ENCODE peak calls at places on chromosomes 5 and 9, in ten cellular contexts. Y is cardiac septum; S is H4; C is T-helper 9 cell; I is stimulated activated CD8-positive, alpha-beta memory T cell treated with anti-CD3 and anti-CD28 coated beads, Interleukin-7, amount 100 ng/mL, for 1 hour; K is hippocampal formation; F is EL; A is NCI-H1105 treated with DMSO at 0.1 percent for 48 hours; M is left ventricle myocardium inferior; X is pulmonary artery endothelial cell. H is an unnamed sample.

GRCh38 chr9:110526426-110526825 is 53.1 kb downstream of the SVEP1 start:
- DNase-seq in F (peak), Y (no peak), A (no peak), C (no peak), X (no peak), M (no peak), I (no peak), K (no peak), S (no peak), H (no peak)

GRCh38 chr9:7173139-7173538 is 415.4 kb downstream of the KDM4C start:
- DNase-seq in A (no peak), M (no peak), Y (no peak), S (no peak), K (no peak), C (no peak), F (no peak), X (no peak), I (no peak), H (no peak)

GRCh38 chr9:6078382-6079105 is 63.1 kb upstream of the RANBP6 start:
- DNase-seq in A (no peak), F (no peak), S (no peak), M (no peak), Y (no peak), C (no peak), X (no peak), K (no peak), I (no peak), H (no peak)

GRCh38 chr5:167861134-167861930 is 430.1 kb upstream of the WWC1 start:
- DNase-seq in C (no peak), X (no peak), M (no peak), I (no peak), K (no peak), Y (no peak), S (no peak), A (no peak), F (peak), H (no peak)

GRCh38 chr5:50881407-50881806 is 215.0 kb downstream of the PARP8 start:
- DNase-seq in A (no peak), X (no peak), S (no peak), K (no peak), C (no peak), M (no peak), Y (no peak), I (no peak), F (no peak), H (no peak)

GRCh38 chr9:86183225-86183808 is 76.1 kb downstream of the C9orf153 start:
- DNase-seq in K (no peak), A (no peak), X (no peak), M (no peak), Y (no peak), I (no peak), F (no peak), S (no peak), C (no peak), H (no peak)

GRCh38 chr9:127788337-127789011 is 2.6 kb downstream of the CDK9 start:
- DNase-seq in Y (no peak), F (no peak), K (no peak), M (no peak), S (no peak), C (no peak), A (no peak), X (no peak), I (no peak), H (no peak)

GRCh38 chr9:130043654-130044623 is 950 bp upstream of the FNBP1 start:
- DNase-seq in S (no peak), M (peak), F (peak), I (no peak), X (no peak), C (no peak), K (no peak), A (no peak), Y (peak), H (no peak)

GRCh38 chr5:180806351-180807011 is 3.9 kb upstream of the MGAT1 start:
- DNase-seq in X (no peak), S (no peak), F (no peak), A (no peak), I (no peak), K (no peak), C (no peak), Y (peak), M (no peak), H (no peak)

GRCh38 chr5:74326571-74327338 is 313.8 kb downstream of the ENC1 start:
- DNase-seq in M (no peak), F (peak), K (no peak), C (no peak), Y (no peak), X (peak), A (peak), S (peak), I (peak), H (peak)

GRCh38 chr9:8474937-8475336 is 675.4 kb upstream of the DMAC1 start:
- DNase-seq in F (no peak), Y (no peak), I (no peak), X (no peak), K (no peak), C (no peak), S (no peak), A (no peak), M (no peak), H (no peak)

GRCh38 chr5:139700711-139701693 is 52.9 kb downstream of the CXXC5 start:
- DNase-seq in C (no peak), K (no peak), A (no peak), M (no peak), X (no peak), S (no peak), F (no peak), I (no peak), Y (no peak), H (no peak)

GRCh38 chr5:179342577-179342976 is 2.7 kb downstream of the ADAMTS2 start:
- DNase-seq in A (no peak), F (peak), I (no peak), Y (no peak), M (no peak), C (no peak), S (no peak), K (no peak), X (no peak), H (no peak)

GRCh38 chr5:68074633-68075032 is 140.9 kb upstream of the PIK3R1 start:
- DNase-seq in K (no peak), I (no peak), C (no peak), X (no peak), M (no peak), F (no peak), Y (no peak), A (peak), S (no peak), H (no peak)

GRCh38 chr5:58240286-58240685 is 219.6 kb downstream of the PLK2 start:
- DNase-seq in C (no peak), M (no peak), S (no peak), F (peak), A (no peak), Y (no peak), I (no peak), X (peak), K (no peak), H (no peak)

GRCh38 chr5:133399247-133399891 is 213.0 kb downstream of the FSTL4 start:
- DNase-seq in I (no peak), Y (no peak), F (no peak), X (no peak), S (no peak), K (no peak), A (no peak), M (no peak), C (no peak), H (no peak)

GRCh38 chr9:129209580-129209979 is 31.5 kb upstream of the IER5L start:
- DNase-seq in F (no peak), A (no peak), C (no peak), M (no peak), I (no peak), X (no peak), Y (no peak), K (no peak), S (no peak), H (no peak)

GRCh38 chr5:14807471-14807870 is 64.1 kb downstream of the ANKH start:
- DNase-seq in A (no peak), C (no peak), I (no peak), Y (no peak), F (no peak), X (no peak), S (no peak), K (no peak), M (no peak), H (no peak)

GRCh38 chr5:163963881-163964280 is 458.5 kb downstream of the MAT2B start:
- DNase-seq in K (no peak), F (peak), C (no peak), M (no peak), X (no peak), S (peak), I (no peak), A (no peak), Y (no peak), H (no peak)

GRCh38 chr5:67000794-67001475 is 195.7 kb downstream of the CD180 start:
- DNase-seq in M (no peak), X (no peak), K (no peak), I (no peak), F (no peak), Y (no peak), A (no peak), C (no peak), S (no peak), H (no peak)

H was measured in DMS79 treated with DMSO at 0.1 percent for 48 hours.